ENCODE peak calls at places on chromosomes 4 and X, in four cellular contexts. F is HT-29, R is HEK293T, B is ACHN. V is an unnamed sample.

GRCh38 chr4:89294583-89295244 is 12.9 kb downstream of the GPRIN3 start:
- DNase-seq in F (no peak), R (no peak), B (no peak), V (no peak)

GRCh38 chr4:109977854-109978501 is 65.3 kb downstream of the EGF start:
- DNase-seq in F (peak), R (peak), B (peak), V (no peak)

GRCh38 chrX:153818571-153819397 is 11.6 kb downstream of the PDZD4 start:
- DNase-seq in F (no peak), R (peak), B (peak), V (peak)

GRCh38 chrX:41338422-41338821 is 4.5 kb downstream of the DDX3X start:
- DNase-seq in F (no peak), R (no peak), B (no peak), V (no peak)

GRCh38 chr4:87589531-87589930 is 18.8 kb upstream of the DSPP start:
- DNase-seq in F (no peak), R (no peak), B (peak), V (peak)

GRCh38 chr4:126604273-126604867 is 1028.4 kb upstream of the INTU start:
- DNase-seq in F (peak), R (peak), B (peak), V (no peak)

GRCh38 chr4:83974111-83974789 is 438.3 kb downstream of the GPAT3 start:
- DNase-seq in F (peak), R (no peak), B (no peak), V (no peak)

GRCh38 chrX:69137371-69137881 is 27.8 kb downstream of the PJA1 start:
- DNase-seq in F (no peak), R (no peak), B (no peak), V (peak)

GRCh38 chr4:749771-750666 is 44.4 kb downstream of the PCGF3 start:
- DNase-seq in F (no peak), R (no peak), B (no peak), V (no peak)